ENCODE peak calls at places on chromosomes 7 and 10, in ten cellular contexts. C, O, D, U, L, I, P, V, X and R are unnamed samples.

GRCh38 chr10:29120216-29120615 is 168.7 kb upstream of the LYZL1 start:
- DNase-seq in V (no peak), O (peak), U (no peak), L (no peak), C (no peak), D (no peak), I (peak), P (peak), X (no peak), R (no peak)

GRCh38 chr7:27198138-27198841 is 1.6 kb downstream of the HOXA13 start:
- DNase-seq in L (no peak), V (no peak), C (no peak), O (no peak), P (no peak), U (no peak), D (no peak), X (no peak), I (no peak), R (no peak)

GRCh38 chr7:48154792-48155413 is 16.4 kb upstream of the ABCA13 start:
- DNase-seq in V (peak), L (no peak), U (peak), I (peak), O (no peak), C (no peak), X (no peak), P (peak), D (no peak), R (no peak)

GRCh38 chr7:1691096-1691495 is 21.0 kb downstream of the ELFN1 start:
- DNase-seq in L (peak), X (peak), O (no peak), D (no peak), V (no peak), I (peak), P (no peak), U (no peak), C (peak), R (no peak)

GRCh38 chr7:44058759-44059218 is 6.6 kb downstream of the PGAM2 start:
- DNase-seq in D (no peak), I (peak), V (no peak), P (no peak), C (no peak), L (no peak), X (peak), U (no peak), O (no peak), R (no peak)

GRCh38 chr7:12244129-12244528 is 33.0 kb downstream of the TMEM106B start:
- DNase-seq in V (peak), U (peak), I (peak), D (no peak), C (peak), P (peak), L (no peak), X (no peak), O (no peak), R (no peak)

GRCh38 chr7:43076606-43077005 is 35.8 kb upstream of the HECW1 start:
- DNase-seq in U (no peak), I (no peak), V (no peak), O (no peak), X (no peak), C (no peak), P (no peak), L (no peak), D (no peak), R (no peak)

GRCh38 chr7:95335093-95335492 is 10.8 kb upstream of the PON1 start:
- DNase-seq in P (no peak), O (no peak), V (no peak), C (no peak), X (no peak), I (no peak), U (no peak), D (no peak), L (no peak), R (no peak)

GRCh38 chr7:120444650-120445049 is 171.7 kb downstream of the KCND2 start:
- DNase-seq in X (no peak), P (no peak), V (no peak), C (no peak), U (no peak), O (no peak), D (no peak), I (no peak), L (no peak), R (no peak)

GRCh38 chr10:114691442-114691941 is 33.4 kb upstream of the ABLIM1 start:
- DNase-seq in U (no peak), V (no peak), P (no peak), I (no peak), X (no peak), O (no peak), D (no peak), C (no peak), L (no peak), R (no peak)

GRCh38 chr7:126657599-126658358 is 595.0 kb downstream of the GRM8 start:
- DNase-seq in P (no peak), D (no peak), C (no peak), I (no peak), O (no peak), U (no peak), L (no peak), V (no peak), X (no peak), R (no peak)

GRCh38 chr7:5567810-5568209 is 144.2 kb upstream of the TNRC18 start:
- DNase-seq in C (no peak), I (no peak), D (no peak), X (no peak), V (peak), O (no peak), U (no peak), L (no peak), P (no peak), R (no peak)

GRCh38 chr7:31948041-31948440 is 122.2 kb downstream of the PDE1C start:
- DNase-seq in P (peak), V (no peak), I (no peak), U (no peak), O (no peak), X (no peak), D (no peak), L (no peak), C (no peak), R (no peak)

GRCh38 chr10:69303632-69304035 is 25.3 kb downstream of the HK1 start:
- DNase-seq in O (no peak), P (no peak), U (no peak), D (no peak), V (no peak), I (no peak), X (no peak), L (no peak), C (no peak), R (no peak)

GRCh38 chr10:50594012-50594411 is 29.7 kb downstream of the SGMS1 start:
- DNase-seq in O (no peak), D (no peak), P (no peak), V (no peak), U (no peak), C (no peak), I (peak), X (no peak), L (no peak), R (no peak)

GRCh38 chr7:7516662-7517061 is 19.0 kb downstream of the COL28A1 start:
- DNase-seq in D (no peak), L (no peak), X (no peak), C (no peak), O (no peak), P (no peak), I (no peak), U (no peak), V (no peak), R (no peak)

GRCh38 chr10:74011762-74012161 is 13.8 kb downstream of the VCL start:
- DNase-seq in V (peak), D (no peak), X (no peak), I (peak), L (peak), U (no peak), P (no peak), C (no peak), O (no peak), R (peak)

GRCh38 chr10:128049226-128050010 is 76.8 kb downstream of the MKI67 start:
- DNase-seq in O (no peak), L (no peak), V (no peak), D (no peak), X (peak), P (no peak), I (no peak), C (no peak), U (no peak), R (no peak)
- H3K4me3 ChIP-seq in O (peak), L (peak), V (no peak), D (peak), X (peak), P (no peak), I (no peak), C (peak), U (no peak), R (no peak)

GRCh38 chr7:100429637-100430449 is at the start of gene MEPCE:
- DNase-seq in L (peak), V (peak), X (peak), I (peak), D (peak), U (peak), P (peak), C (peak), O (peak), R (peak)
- TF ChIP-seq POLR2A in L (no peak), V (peak), X (peak), I (peak), D (no peak), U (peak), P (peak), C (no peak), O (no peak), R (peak)

GRCh38 chr10:77841711-77842375 is 84.7 kb downstream of the DLG5 start:
- DNase-seq in X (no peak), P (no peak), I (no peak), L (no peak), O (no peak), V (no peak), C (no peak), D (no peak), U (no peak), R (no peak)

GRCh38 chr10:77837925-77838595 is 88.5 kb downstream of the DLG5 start:
- DNase-seq in O (no peak), X (no peak), I (peak), D (no peak), L (no peak), U (no peak), V (no peak), C (no peak), P (no peak), R (no peak)

GRCh38 chr10:77842652-77843212 is 83.8 kb downstream of the DLG5 start:
- DNase-seq in C (no peak), D (no peak), V (no peak), X (no peak), I (no peak), U (no peak), L (no peak), P (no peak), O (no peak), R (no peak)

GRCh38 chr10:77843264-77843663 is 83.3 kb downstream of the DLG5 start:
- DNase-seq in I (no peak), U (no peak), C (no peak), X (no peak), V (no peak), O (no peak), P (no peak), L (no peak), D (no peak), R (no peak)

GRCh38 chr10:77840636-77841035 is 85.9 kb downstream of the DLG5 start:
- DNase-seq in U (no peak), O (no peak), D (no peak), L (no peak), I (no peak), X (no peak), V (no peak), P (no peak), C (no peak), R (no peak)
- H3K27ac ChIP-seq in U (no peak), O (no peak), D (no peak), L (no peak), I (no peak), X (peak), V (no peak), P (no peak), C (no peak), R (no peak)

GRCh38 chr7:137084607-137085380 is 216.3 kb downstream of the CHRM2 start:
- DNase-seq in C (no peak), O (no peak), P (no peak), X (no peak), I (no peak), U (no peak), L (no peak), V (no peak), D (no peak), R (no peak)

GRCh38 chr7:137078781-137079180 is 210.3 kb downstream of the CHRM2 start:
- DNase-seq in D (no peak), X (no peak), I (no peak), O (no peak), P (no peak), L (no peak), V (no peak), U (no peak), C (no peak), R (no peak)

GRCh38 chr7:137080516-137081203 is 212.2 kb downstream of the CHRM2 start:
- DNase-seq in X (no peak), I (no peak), C (no peak), U (no peak), O (no peak), P (no peak), L (no peak), D (no peak), V (no peak), R (no peak)

GRCh38 chr7:137081276-137081675 is 212.8 kb downstream of the CHRM2 start:
- DNase-seq in V (no peak), L (no peak), X (no peak), U (no peak), I (no peak), C (no peak), O (no peak), D (no peak), P (no peak), R (no peak)

GRCh38 chr7:137081694-137082093 is 213.2 kb downstream of the CHRM2 start:
- DNase-seq in P (no peak), C (peak), I (peak), L (peak), V (no peak), X (peak), D (no peak), O (no peak), U (peak), R (peak)
- H3K4me3 ChIP-seq in P (no peak), C (no peak), I (no peak), L (no peak), V (no peak), X (no peak), D (no peak), O (no peak), U (no peak), R (no peak)

DNA sequence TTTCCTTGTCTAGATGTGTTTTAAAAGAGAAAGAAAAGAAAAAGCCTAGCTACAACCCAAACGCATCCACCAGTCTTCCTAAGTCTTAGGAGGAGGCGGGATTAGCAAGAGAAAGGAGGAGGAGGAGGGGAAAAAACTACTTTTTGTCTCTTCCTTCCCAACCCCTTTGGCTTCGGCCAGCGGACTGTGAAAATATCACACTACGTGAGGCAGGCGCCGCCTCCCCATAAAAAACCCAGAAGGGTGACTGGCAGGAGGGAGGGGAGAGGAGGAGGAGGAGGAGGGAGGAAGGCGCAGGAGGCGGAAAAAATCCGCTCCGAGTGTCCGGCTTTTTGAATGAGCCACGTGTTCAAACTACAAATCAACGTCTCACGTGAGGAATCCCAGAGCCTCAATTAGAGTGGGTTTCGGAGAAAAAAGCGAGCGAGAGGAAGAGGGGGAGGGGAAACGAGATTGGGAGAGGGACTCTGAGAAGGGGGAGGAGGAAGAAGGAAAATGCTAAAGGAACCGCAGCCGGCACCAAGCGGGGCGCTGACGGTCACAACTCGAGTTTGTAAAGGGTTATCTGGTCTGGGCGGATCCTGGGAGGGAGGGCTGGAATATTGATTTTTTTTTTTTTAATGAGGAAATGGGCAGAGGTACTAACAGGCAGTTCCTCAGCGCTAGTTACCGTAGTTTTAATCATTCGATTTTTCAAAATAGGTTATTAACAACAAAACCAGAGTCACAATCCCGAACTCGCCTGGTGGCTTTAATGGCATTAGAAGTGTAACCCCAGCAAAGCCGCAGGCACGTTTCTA is at the start of gene IGF2BP3:
- DNase-seq in O (no peak), U (peak), C (no peak), P (peak), V (peak), X (no peak), I (no peak), D (no peak), L (no peak), R (no peak)
- TF ChIP-seq POLR2A in O (no peak), U (no peak), C (no peak), P (peak), V (peak), X (no peak), I (no peak), D (no peak), L (no peak), R (no peak)

GRCh38 chr10:129104266-129105045 is 362.6 kb upstream of the MGMT start:
- DNase-seq in V (no peak), O (no peak), X (no peak), L (no peak), P (no peak), D (no peak), I (no peak), C (no peak), U (no peak), R (peak)
- H3K27ac ChIP-seq in V (no peak), O (no peak), X (no peak), L (no peak), P (no peak), D (peak), I (no peak), C (no peak), U (no peak), R (peak)

DNA sequence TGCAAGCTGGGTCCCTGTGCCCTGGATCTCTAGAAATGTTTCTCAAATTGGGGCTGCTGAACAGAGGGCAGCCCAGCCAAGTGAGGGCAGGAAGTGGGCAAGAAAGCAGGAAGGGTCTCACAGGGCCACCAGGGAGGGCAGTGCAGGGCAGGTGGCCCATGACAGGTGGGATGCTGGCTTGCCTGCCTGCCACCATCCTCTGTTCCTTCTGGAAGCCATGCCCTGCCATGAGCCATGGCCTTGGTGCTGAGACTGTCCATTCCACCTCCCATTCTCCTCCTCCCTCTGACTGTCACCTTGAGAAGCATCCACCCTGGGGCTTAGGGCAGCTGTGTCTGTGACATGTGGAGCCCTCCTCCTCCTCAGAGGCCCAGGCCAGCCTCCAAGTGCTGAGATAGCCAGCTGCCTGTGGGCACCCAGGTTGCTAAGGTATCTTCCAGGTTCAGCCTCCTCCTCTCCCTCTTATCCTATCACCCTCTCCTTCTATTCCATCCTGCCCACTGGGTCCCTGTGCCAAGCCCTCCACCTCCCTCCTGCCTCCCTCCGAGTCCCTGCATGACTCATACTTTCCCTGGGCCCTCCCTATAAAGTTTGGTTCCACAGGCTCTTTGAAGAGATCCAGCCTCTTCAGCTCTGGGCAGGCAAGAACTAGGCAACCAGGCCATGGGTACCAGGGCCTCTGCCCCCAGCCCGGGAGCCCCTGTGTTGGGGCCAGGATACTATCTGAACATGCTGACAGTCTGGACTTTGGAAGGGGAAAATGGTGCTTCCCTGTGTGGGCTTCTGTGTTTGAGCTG is 1.3 kb downstream of the VSIR start:
- DNase-seq in C (peak), O (peak), D (no peak), I (peak), P (peak), L (peak), X (peak), U (peak), V (peak), R (peak)
- H3K4me3 ChIP-seq in C (peak), O (peak), D (peak), I (no peak), P (peak), L (peak), X (peak), U (peak), V (no peak), R (peak)

GRCh38 chr10:34356463-34356862 is 458.6 kb downstream of the PARD3 start:
- DNase-seq in C (no peak), D (no peak), V (no peak), L (no peak), I (no peak), O (no peak), X (no peak), P (no peak), U (no peak), R (no peak)
- TF ChIP-seq POLR2A in C (no peak), D (no peak), V (no peak), L (no peak), I (no peak), O (no peak), X (no peak), P (no peak), U (no peak), R (no peak)

DNA sequence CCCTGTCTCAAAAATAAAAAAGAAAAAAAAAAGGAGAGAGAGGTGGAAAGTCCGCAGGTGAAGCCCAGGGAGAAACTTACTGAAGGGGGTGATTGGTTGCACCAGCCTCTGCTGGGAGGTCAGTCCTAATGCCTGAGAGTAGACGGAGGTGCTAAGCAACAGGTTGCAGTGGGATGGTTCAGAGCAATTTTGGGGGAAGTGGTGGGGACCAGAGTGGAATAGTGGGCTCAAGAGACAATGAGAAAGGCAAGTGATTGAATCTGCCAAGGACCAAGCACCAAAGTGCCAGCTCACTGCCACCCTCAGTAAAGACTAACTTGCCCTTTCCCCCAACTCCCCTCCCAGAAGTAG is 90.2 kb upstream of the GTF2I start:
- DNase-seq in C (no peak), X (no peak), I (no peak), O (no peak), D (no peak), P (no peak), L (no peak), V (no peak), U (no peak), R (no peak)
- H3K27ac ChIP-seq in C (no peak), X (no peak), I (no peak), O (no peak), D (no peak), P (peak), L (no peak), V (no peak), U (no peak), R (no peak)